ENCODE peak calls at places on chromosomes 2 and 18, in five cellular contexts. R is lower leg skin, F is fibroblast of pulmonary artery, S is IMR-90, I is neural progenitor cell. O is an unnamed sample.

GRCh38 chr2:6337123-6337830 is 528.4 kb downstream of the CMPK2 start:
- DNase-seq in R (no peak), F (no peak), S (no peak), I (no peak), O (no peak)

GRCh38 chr2:157803914-157804313 is 72.2 kb downstream of the ACVR1 start:
- DNase-seq in R (no peak), F (no peak), S (no peak), I (no peak), O (no peak)

GRCh38 chr2:196331143-196331542 is 159.8 kb upstream of the STK17B start:
- DNase-seq in R (no peak), F (peak; percentile 89), S (peak; percentile 82), I (no peak), O (no peak)

GRCh38 chr2:235643680-235644117 is 149.9 kb downstream of the AGAP1 start:
- DNase-seq in R (no peak), F (no peak), S (no peak), I (no peak), O (no peak)

GRCh38 chr2:201357216-201357615 is at the start of gene FLACC1:
- DNase-seq in R (no peak), F (peak; percentile 82), S (peak; percentile 82), I (peak; percentile 65), O (no peak)

GRCh38 chr18:54973046-54973445 is 13.8 kb upstream of the CCDC68 start:
- DNase-seq in R (no peak), F (no peak), S (no peak), I (no peak), O (no peak)

GRCh38 chr2:186059096-186059495 is 320.5 kb downstream of the FSIP2 start:
- DNase-seq in R (no peak), F (peak; percentile 25), S (peak; percentile 27), I (no peak), O (no peak)

GRCh38 chr2:149098722-149099121 is 60.2 kb downstream of the LYPD6B start:
- DNase-seq in R (no peak), F (peak; percentile 5), S (no peak), I (no peak), O (peak; percentile 76)

GRCh38 chr2:233834378-233834777 is 20.0 kb downstream of the HJURP start:
- DNase-seq in R (no peak), F (no peak), S (no peak), I (no peak), O (no peak)

GRCh38 chr2:231410293-231411004 is 14.9 kb downstream of the B3GNT7 start:
- DNase-seq in R (no peak), F (no peak), S (no peak), I (peak; percentile 56), O (no peak)

GRCh38 chr2:127153691-127154158 is 46.8 kb upstream of the BIN1 start:
- DNase-seq in R (no peak), F (peak; percentile 80), S (peak; percentile 89), I (no peak), O (no peak)

GRCh38 chr2:238290079-238290478 is 1.7 kb upstream of the PER2 start:
- DNase-seq in R (peak; percentile 81), F (peak; percentile 87), S (no peak), I (peak; percentile 73), O (no peak)

GRCh38 chr2:188971316-188971930 is 2.8 kb upstream of the COL3A1 start:
- DNase-seq in R (no peak), F (no peak), S (no peak), I (no peak), O (no peak)

GRCh38 chr2:24365051-24365450 is 4.7 kb upstream of the ITSN2 start:
- DNase-seq in R (peak; percentile 83), F (peak; percentile 20), S (no peak), I (no peak), O (no peak)

GRCh38 chr18:48074929-48075706 is 144.7 kb upstream of the SMAD2 start:
- DNase-seq in R (no peak), F (no peak), S (no peak), I (no peak), O (no peak)

GRCh38 chr18:63881851-63882250 is 5.7 kb upstream of the SERPINB2 start:
- DNase-seq in R (no peak), F (peak; percentile 50), S (peak; percentile 65), I (no peak), O (peak; percentile 31)

GRCh38 chr2:212227755-212228154 is 310.8 kb downstream of the ERBB4 start:
- DNase-seq in R (peak; percentile 21), F (peak; percentile 92), S (peak; percentile 81), I (no peak), O (no peak)

GRCh38 chr2:70935468-70936164 is at the start of gene ATP6V1B1:
- DNase-seq in R (no peak), F (no peak), S (no peak), I (peak; percentile 69), O (no peak)

GRCh38 chr2:166224197-166224596 is 96.4 kb upstream of the SCN1A start:
- DNase-seq in R (no peak), F (no peak), S (no peak), I (no peak), O (no peak)

DNA sequence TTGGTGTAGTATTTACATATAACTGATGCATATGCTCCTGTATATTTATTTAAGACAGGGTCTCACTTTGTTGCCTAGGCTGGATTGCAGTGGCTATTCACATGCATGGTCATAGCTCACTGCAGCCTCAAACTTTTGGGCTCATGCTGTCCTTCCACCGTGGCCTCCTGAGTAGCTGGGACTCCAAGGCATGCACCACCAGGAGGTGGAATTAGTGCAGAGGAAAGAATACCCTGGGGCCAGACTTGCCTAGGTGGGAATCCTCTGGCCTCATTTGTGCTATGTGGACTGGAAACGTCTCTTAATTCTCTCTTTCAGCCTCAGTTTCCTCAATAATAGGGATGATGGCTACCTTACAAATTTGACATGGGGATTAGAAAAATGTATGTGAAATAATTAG is 2.3 kb downstream of the CEP192 start:
- DNase-seq in R (no peak), F (no peak), S (no peak), I (peak; percentile 6), O (no peak)
- H3K4me3 ChIP-seq in R (no peak overlapping the region), F (no peak overlapping the region), S (no peak overlapping the region), I (peak overlapping the region; percentile 72), O (no peak overlapping the region)

GRCh38 chr2:174333502-174334277 is 1.1 kb upstream of the SP9 start:
- DNase-seq in R (no peak), F (no peak), S (no peak), I (peak; percentile 54), O (no peak)

GRCh38 chr2:174333017-174333501 is 1.7 kb upstream of the SP9 start:
- DNase-seq in R (no peak), F (no peak), S (no peak), I (peak; percentile 20), O (no peak)

GRCh38 chr2:174330945-174331619 is 3.7 kb upstream of the SP9 start:
- DNase-seq in R (no peak), F (no peak), S (no peak), I (peak; percentile 55), O (no peak)

GRCh38 chr2:174331731-174332606 is 2.8 kb upstream of the SP9 start:
- DNase-seq in R (no peak), F (no peak), S (no peak), I (peak; percentile 80), O (no peak)

DNA sequence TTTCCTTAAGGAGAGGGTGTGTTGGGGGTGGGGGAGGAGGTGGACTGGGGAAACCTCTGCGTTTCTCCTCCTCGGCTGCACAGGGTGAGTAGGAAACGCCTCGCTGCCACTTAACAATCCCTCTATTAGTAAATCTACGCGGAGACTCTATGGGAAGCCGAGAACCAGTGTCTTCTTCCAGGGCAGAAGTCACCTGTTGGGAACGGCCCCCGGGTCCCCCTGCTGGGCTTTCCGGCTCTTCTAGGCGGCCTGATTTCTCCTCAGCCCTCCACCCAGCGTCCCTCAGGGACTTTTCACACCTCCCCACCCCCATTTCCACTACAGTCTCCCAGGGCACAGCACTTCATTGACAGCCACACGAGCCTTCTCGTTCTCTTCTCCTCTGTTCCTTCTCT is 2.1 kb upstream of the SP9 start:
- DNase-seq in R (no peak), F (no peak), S (no peak), I (peak; percentile 80), O (no peak)
- H3K4me3 ChIP-seq in R (no peak overlapping the region), F (no peak overlapping the region), S (no peak overlapping the region), I (peak overlapping the region; percentile 37), O (peak overlapping the region; percentile 6)

GRCh38 chr2:216002274-216002673 is 11.1 kb downstream of the MREG start:
- DNase-seq in R (no peak), F (no peak), S (no peak), I (no peak), O (no peak)
- H3K4me3 ChIP-seq in R (no peak overlapping the region), F (no peak overlapping the region), S (no peak overlapping the region), I (no peak overlapping the region), O (no peak overlapping the region)

DNA sequence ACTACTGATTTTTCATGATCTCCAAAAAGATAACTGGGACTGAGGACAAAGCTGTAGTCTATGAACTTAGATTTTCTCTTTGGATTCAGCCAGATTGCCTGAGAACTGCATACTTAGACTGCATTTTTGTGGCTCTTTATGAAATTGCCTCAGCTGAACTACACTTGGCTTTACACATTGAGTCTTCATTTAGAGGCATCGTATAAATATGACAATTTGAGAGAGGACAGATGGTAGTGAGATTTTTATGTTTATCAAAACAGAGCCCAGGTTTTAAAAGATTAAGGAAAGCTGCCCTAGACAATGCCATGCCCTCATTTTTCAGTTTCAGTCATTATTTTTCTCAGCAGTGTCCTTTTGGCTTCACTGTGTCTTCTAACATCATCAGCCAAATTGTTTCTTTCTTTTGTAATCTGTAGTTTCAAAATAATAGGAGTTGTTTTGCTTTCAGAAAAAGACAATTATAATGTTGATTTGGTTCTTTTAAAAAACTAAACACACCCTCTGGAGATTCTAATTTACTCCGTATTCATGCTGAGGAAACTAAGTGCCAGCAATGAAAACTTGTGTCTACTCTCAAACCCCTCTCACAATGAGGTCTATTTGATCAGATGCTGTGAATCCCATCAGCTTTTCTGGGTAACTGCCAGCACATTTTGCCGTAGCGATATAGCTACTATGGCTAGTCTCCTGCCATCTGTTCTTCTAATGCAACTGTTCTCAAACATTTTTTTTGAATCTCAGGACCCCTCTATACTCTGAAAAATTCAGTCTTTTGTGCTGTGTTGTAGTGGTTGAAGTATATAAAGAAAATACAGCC is 46.2 kb downstream of the TWSG1 start:
- DNase-seq in R (no peak), F (peak; percentile 32), S (peak; percentile 62), I (peak; percentile 17), O (no peak)
- H3K4me3 ChIP-seq in R (no peak overlapping the region), F (no peak overlapping the region), S (no peak overlapping the region), I (no peak overlapping the region), O (no peak overlapping the region)